ENCODE peak calls at places on chromosome 20, in nine cellular contexts. G, L, E, Z, T, F, J, W and R are unnamed samples.

GRCh38 chr20:36394340-36394965 is 88.3 kb downstream of the DLGAP4 start:
- DNase-seq in G (no peak), F (no peak), L (no peak), J (no peak), E (no peak), W (no peak), Z (no peak), T (no peak), R (no peak)

GRCh38 chr20:61919675-61920365 is 145.9 kb downstream of the TAF4 start:
- DNase-seq in G (no peak), Z (no peak), L (no peak), J (no peak), W (no peak), F (no peak), T (no peak), E (no peak), R (no peak)

GRCh38 chr20:61514805-61515505 is 262.9 kb downstream of the CDH4 start:
- DNase-seq in Z (no peak), T (no peak), L (no peak), G (no peak), E (no peak), J (no peak), F (no peak), W (no peak), R (no peak)

GRCh38 chr20:24859539-24859938 is 89.5 kb upstream of the CST7 start:
- DNase-seq in E (no peak), J (no peak), F (no peak), L (no peak), T (no peak), W (no peak), G (no peak), Z (no peak), R (no peak)

GRCh38 chr20:44924526-44924925 is 14.7 kb downstream of the PABPC1L start:
- DNase-seq in G (no peak), T (no peak), L (no peak), F (no peak), J (no peak), W (no peak), Z (no peak), E (no peak), R (no peak)

GRCh38 chr20:40945754-40946451 is 82.7 kb upstream of the TOP1 start:
- DNase-seq in L (no peak), J (peak; percentile 69), G (peak; percentile 53), W (no peak), Z (peak; percentile 32), E (peak; percentile 43), T (peak; percentile 67), F (peak; percentile 60), R (no peak)

GRCh38 chr20:58647814-58648501 is 3.1 kb upstream of the STX16 start:
- DNase-seq in T (peak; percentile 13), Z (no peak), E (peak; percentile 81), J (peak; percentile 89), W (no peak), G (no peak), L (no peak), F (no peak), R (no peak)

GRCh38 chr20:35021063-35021462 is 65.4 kb downstream of the MYH7B start:
- DNase-seq in J (peak; percentile 96), G (no peak), F (no peak), T (peak; percentile 35), W (no peak), Z (no peak), L (no peak), E (no peak), R (no peak)

GRCh38 chr20:46088409-46089075 is 1.2 kb downstream of the NCOA5 start:
- DNase-seq in E (peak; percentile 29), L (no peak), W (no peak), G (no peak), T (no peak), Z (no peak), J (peak; percentile 9), F (no peak), R (no peak)

GRCh38 chr20:37649017-37649416 is 44.8 kb upstream of the CTNNBL1 start:
- DNase-seq in W (no peak), L (no peak), E (no peak), T (no peak), F (no peak), J (peak; percentile 66), G (no peak), Z (no peak), R (no peak)

GRCh38 chr20:48051810-48052491 is 266.7 kb upstream of the SULF2 start:
- DNase-seq in Z (no peak), W (no peak), G (no peak), F (peak; percentile 75), J (peak; percentile 85), L (no peak), T (no peak), E (peak; percentile 72), R (no peak)

GRCh38 chr20:3970016-3970415 is 45.3 kb downstream of the RNF24 start:
- DNase-seq in J (no peak), E (no peak), G (no peak), L (no peak), Z (no peak), T (no peak), W (no peak), F (no peak), R (no peak)

GRCh38 chr20:40488401-40488800 is 200.6 kb downstream of the MAFB start:
- DNase-seq in Z (no peak), T (no peak), W (no peak), J (peak; percentile 28), E (no peak), L (no peak), F (no peak), G (no peak), R (no peak)

GRCh38 chr20:37388831-37389230 is 42.9 kb downstream of the SRC start:
- DNase-seq in Z (no peak), G (no peak), F (no peak), T (no peak), J (no peak), E (no peak), L (no peak), W (no peak), R (no peak)

GRCh38 chr20:23156170-23156841 is 70.2 kb upstream of the CD93 start:
- DNase-seq in F (peak; percentile 82), L (no peak), W (peak; percentile 41), G (no peak), T (peak; percentile 28), Z (peak; percentile 58), E (peak; percentile 78), J (peak; percentile 83), R (no peak)

GRCh38 chr20:59662856-59663512 is 58.6 kb downstream of the PHACTR3 start:
- DNase-seq in T (no peak), F (no peak), G (no peak), J (no peak), Z (no peak), E (no peak), W (no peak), L (no peak), R (no peak)

GRCh38 chr20:2687514-2687913 is 5.1 kb upstream of the EBF4 start:
- DNase-seq in L (no peak), J (no peak), T (no peak), E (no peak), F (no peak), Z (no peak), W (no peak), G (no peak), R (no peak)

GRCh38 chr20:8568068-8568467 is 436.0 kb downstream of the PLCB1 start:
- DNase-seq in T (no peak), G (no peak), E (peak; percentile 64), L (no peak), J (no peak), Z (no peak), W (no peak), F (no peak), R (no peak)

GRCh38 chr20:22825076-22825475 is 210.0 kb upstream of the SSTR4 start:
- DNase-seq in E (no peak), J (peak; percentile 59), G (no peak), F (peak; percentile 48), T (no peak), W (no peak), L (no peak), Z (no peak), R (no peak)

GRCh38 chr20:59082077-59082740 is 39.6 kb upstream of the PRELID3B start:
- DNase-seq in E (peak; percentile 6), W (no peak), F (no peak), L (no peak), J (no peak), T (no peak), G (no peak), Z (no peak), R (no peak)

GRCh38 chr20:44909872-44910689 is at the start of gene PABPC1L:
- DNase-seq in F (peak; percentile 49), T (peak; percentile 62), L (peak; percentile 74), G (peak; percentile 46), E (peak; percentile 48), W (peak; percentile 51), J (peak; percentile 43), Z (peak; percentile 40), R (peak; percentile 47)

GRCh38 chr20:20711413-20711812 is 1.0 kb downstream of the RALGAPA2 start:
- DNase-seq in G (no peak), L (no peak), W (no peak), J (no peak), Z (no peak), E (no peak), F (no peak), T (no peak), R (no peak)

GRCh38 chr20:36209921-36210320 is 26.4 kb upstream of the AAR2 start:
- DNase-seq in E (no peak), T (no peak), G (no peak), W (no peak), F (no peak), Z (no peak), J (no peak), L (no peak), R (no peak)

GRCh38 chr20:52601295-52601971 is 370.7 kb upstream of the TSHZ2 start:
- DNase-seq in G (no peak), F (no peak), L (no peak), W (no peak), T (no peak), J (no peak), Z (no peak), E (peak; percentile 90), R (no peak)

GRCh38 chr20:32628960-32629530 is 43.9 kb upstream of the NOL4L start:
- DNase-seq in F (no peak), L (no peak), G (no peak), E (no peak), W (no peak), T (no peak), J (no peak), Z (no peak), R (no peak)

GRCh38 chr20:35978041-35978513 is 9.7 kb downstream of the CNBD2 start:
- DNase-seq in Z (peak; percentile 51), F (no peak), E (peak; percentile 42), W (no peak), L (no peak), J (no peak), G (no peak), T (no peak), R (no peak)

GRCh38 chr20:15359056-15359455 is 1021.6 kb upstream of the FLRT3 start:
- DNase-seq in L (no peak), W (no peak), E (no peak), Z (peak; percentile 8), F (no peak), T (no peak), G (no peak), J (no peak), R (no peak)

GRCh38 chr20:44028341-44028715 is 113.7 kb downstream of the TOX2 start:
- DNase-seq in T (peak; percentile 19), L (no peak), W (no peak), Z (no peak), F (no peak), G (no peak), J (no peak), E (peak; percentile 36), R (no peak)

GRCh38 chr20:19211661-19212523 is 550 bp upstream of the SLC24A3 start:
- DNase-seq in Z (no peak), F (no peak), E (no peak), L (no peak), J (no peak), W (no peak), T (peak; percentile 64), G (peak; percentile 18), R (no peak)